ENCODE peak calls at places on chromosome 7, in ten cellular contexts. D is body of pancreas, F is Caco-2, V is HAP-1, A is PC-3, U is mucosa of descending colon, R is HCT116, M is A549, J is cardiac muscle cell, O is H9. X is an unnamed sample. For H3K4me1, the result is how much of the 10 kb centered on the place peaks cover.

GRCh38 chr7:127396184-127396583 is 3.7 kb upstream of the ZNF800 start:
- DNase-seq in R (no peak), M (peak), J (no peak), F (peak), V (no peak), U (no peak), D (peak), A (no peak), O (peak), X (no peak)

GRCh38 chr7:16399916-16400895 is 21.1 kb downstream of the CRPPA start:
- DNase-seq in O (no peak), M (peak), D (no peak), U (no peak), J (peak), R (no peak), F (no peak), A (no peak), V (no peak), X (no peak)

GRCh38 chr7:134212576-134213546 is 85.7 kb downstream of the LRGUK start:
- DNase-seq in F (no peak), U (peak), J (no peak), A (no peak), V (no peak), R (no peak), O (no peak), D (peak), M (peak), X (no peak)

GRCh38 chr7:111985802-111986201 is 220.4 kb downstream of the DOCK4 start:
- DNase-seq in F (no peak), D (no peak), A (peak), O (no peak), U (no peak), J (no peak), R (no peak), V (no peak), M (no peak), X (no peak)

GRCh38 chr7:66183700-66184099 is 21.4 kb upstream of the TPST1 start:
- DNase-seq in J (no peak), D (peak), O (no peak), M (peak), R (no peak), V (no peak), F (no peak), U (no peak), A (peak), X (no peak)

GRCh38 chr7:142345817-142346216 is 88.0 kb upstream of the PRSS58 start:
- DNase-seq in J (no peak), F (no peak), O (no peak), A (no peak), D (no peak), R (no peak), V (no peak), U (no peak), M (no peak), X (no peak)

GRCh38 chr7:148011753-148012152 is 578.8 kb upstream of the C7orf33 start:
- DNase-seq in O (peak), A (no peak), F (no peak), M (no peak), V (no peak), D (no peak), U (no peak), R (no peak), J (no peak), X (no peak)

GRCh38 chr7:16491148-16491547 is 25.6 kb upstream of the SOSTDC1 start:
- DNase-seq in O (no peak), J (no peak), A (no peak), U (no peak), D (no peak), R (no peak), M (no peak), F (no peak), V (peak), X (no peak)

GRCh38 chr7:95509199-95509598 is 23.5 kb downstream of the ASB4 start:
- DNase-seq in F (no peak), J (peak), R (no peak), O (peak), V (peak), U (peak), D (peak), A (no peak), M (no peak), X (no peak)

GRCh38 chr7:128869944-128870285 is 7.3 kb downstream of the ATP6V1F start:
- DNase-seq in U (no peak), J (no peak), A (no peak), F (no peak), D (no peak), M (no peak), R (no peak), V (no peak), O (peak), X (no peak)

GRCh38 chr7:127409629-127410028 is 17.1 kb upstream of the ZNF800 start:
- DNase-seq in M (no peak), R (no peak), V (no peak), O (no peak), A (no peak), J (peak), U (no peak), F (peak), D (no peak), X (no peak)

GRCh38 chr7:139358541-139359365 is 941 bp upstream of the LUC7L2 start:
- DNase-seq in J (no peak), V (no peak), A (peak), U (peak), D (peak), F (peak), R (peak), O (no peak), M (peak), X (no peak)

GRCh38 chr7:107592361-107593024 is 12.4 kb downstream of the BCAP29 start:
- DNase-seq in A (no peak), M (no peak), O (no peak), D (no peak), V (no peak), J (no peak), U (no peak), F (no peak), R (no peak), X (no peak)

GRCh38 chr7:140402178-140402835 is 1.6 kb upstream of the RAB19 start:
- DNase-seq in O (no peak), D (no peak), V (no peak), R (no peak), J (no peak), F (no peak), A (peak), M (no peak), U (no peak), X (no peak)

GRCh38 chr7:28685660-28686417 is 272.3 kb downstream of the TRIL start:
- DNase-seq in U (peak), F (peak), A (peak), R (peak), J (peak), O (peak), M (peak), D (peak), V (peak), X (peak)

GRCh38 chr7:22782616-22783232 is 39.9 kb downstream of the TOMM7 start:
- DNase-seq in V (peak), R (peak), O (peak), J (peak), F (peak), A (peak), D (peak), M (peak), U (peak), X (peak)

GRCh38 chr7:16711730-16712129 is 41.8 kb upstream of the TSPAN13 start:
- DNase-seq in J (no peak), V (no peak), A (peak), U (no peak), O (no peak), F (no peak), D (no peak), R (no peak), M (no peak), X (no peak)

GRCh38 chr7:124857672-124858235 is 71.9 kb downstream of the POT1 start:
- DNase-seq in J (peak), R (no peak), U (no peak), D (no peak), A (no peak), M (no peak), F (no peak), O (no peak), V (no peak), X (no peak)

GRCh38 chr7:23494009-23494408 is 23.7 kb upstream of the IGF2BP3 start:
- DNase-seq in A (no peak), M (no peak), U (no peak), R (no peak), F (no peak), J (no peak), V (no peak), D (no peak), O (no peak), X (no peak)

GRCh38 chr7:153472516-153472915 is 579.7 kb upstream of the DPP6 start:
- DNase-seq in R (no peak), A (no peak), F (no peak), J (no peak), D (no peak), U (no peak), O (no peak), V (no peak), M (no peak), X (no peak)

GRCh38 chr7:17774701-17775288 is 165.5 kb downstream of the SNX13 start:
- DNase-seq in A (no peak), M (no peak), V (no peak), O (no peak), F (no peak), D (no peak), J (no peak), U (no peak), R (no peak), X (no peak)

GRCh38 chr7:126715076-126715475 is 537.7 kb downstream of the GRM8 start:
- DNase-seq in M (no peak), O (no peak), F (no peak), A (no peak), U (no peak), D (no peak), J (no peak), V (no peak), R (no peak), X (no peak)

GRCh38 chr7:92674379-92674778 is 84.2 kb upstream of the FAM133B start:
- DNase-seq in V (no peak), J (no peak), M (no peak), D (no peak), O (no peak), A (no peak), U (no peak), R (no peak), F (no peak), X (no peak)

GRCh38 chr7:17380696-17381662 is 82.5 kb downstream of the AHR start:
- DNase-seq in D (no peak), F (no peak), R (no peak), J (no peak), O (no peak), V (no peak), M (no peak), A (no peak), U (no peak), X (no peak)

GRCh38 chr7:155377837-155378579 is 79.9 kb upstream of the EN2 start:
- DNase-seq in A (peak), U (peak), D (no peak), J (peak), O (peak), R (no peak), F (peak), M (no peak), V (peak), X (peak)

GRCh38 chr7:73880755-73881328 is 19.9 kb downstream of the TMEM270 start:
- DNase-seq in J (no peak), R (no peak), M (no peak), D (no peak), U (no peak), O (no peak), A (no peak), V (no peak), F (no peak), X (no peak)

DNA sequence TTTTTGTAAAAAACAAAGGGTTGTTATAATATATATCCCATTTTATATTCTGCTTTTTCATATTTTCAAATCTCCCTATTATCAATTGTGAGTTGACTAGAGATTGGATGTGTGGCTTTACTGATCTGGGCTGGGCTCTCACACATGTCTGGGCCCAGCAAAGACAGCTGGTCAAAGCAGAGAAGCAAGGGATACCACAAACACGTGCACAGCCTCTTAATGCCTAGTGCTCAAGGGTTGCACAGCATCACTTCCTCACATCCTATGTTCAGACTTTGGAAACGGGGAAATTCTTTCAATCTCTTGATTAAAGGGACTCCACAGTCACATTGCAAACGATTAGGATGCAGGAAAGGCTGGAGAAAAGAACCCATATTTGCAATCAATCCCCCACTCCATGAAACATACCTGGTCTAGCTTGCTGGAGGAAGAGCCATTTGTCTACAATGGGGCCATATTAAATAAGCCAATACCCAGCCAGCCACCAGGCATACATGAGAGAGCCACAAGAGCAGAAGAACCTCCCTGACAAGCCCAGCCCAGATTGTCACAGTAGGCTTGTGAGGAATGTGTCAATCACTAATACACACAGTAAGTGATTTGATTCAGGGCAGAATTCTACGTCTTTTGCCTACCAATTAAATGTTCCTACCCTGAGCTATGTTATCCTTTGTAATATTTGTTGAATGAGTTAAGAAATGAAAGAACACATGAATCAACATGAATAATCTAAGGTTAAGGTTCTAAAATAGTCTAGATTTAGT is 431.2 kb downstream of the TNS3 start:
- DNase-seq in O (no peak), V (no peak), M (no peak), R (no peak), A (no peak), F (no peak), D (no peak), J (no peak), U (no peak), X (no peak)
- H3K4me1 ChIP-seq in O (under half), V (under half), M (under half), R (under half), A (under half), F (under half), D (half or more), J (under half), U (under half), X (under half)

GRCh38 chr7:24908757-24909156 is 71.2 kb downstream of the OSBPL3 start:
- DNase-seq in D (no peak), O (no peak), F (no peak), M (no peak), A (no peak), J (no peak), R (no peak), V (no peak), U (no peak), X (no peak)
- H3K4me1 ChIP-seq in D (under half), O (under half), F (under half), M (under half), A (half or more), J (under half), R (half or more), V (under half), U (under half), X (under half)

DNA sequence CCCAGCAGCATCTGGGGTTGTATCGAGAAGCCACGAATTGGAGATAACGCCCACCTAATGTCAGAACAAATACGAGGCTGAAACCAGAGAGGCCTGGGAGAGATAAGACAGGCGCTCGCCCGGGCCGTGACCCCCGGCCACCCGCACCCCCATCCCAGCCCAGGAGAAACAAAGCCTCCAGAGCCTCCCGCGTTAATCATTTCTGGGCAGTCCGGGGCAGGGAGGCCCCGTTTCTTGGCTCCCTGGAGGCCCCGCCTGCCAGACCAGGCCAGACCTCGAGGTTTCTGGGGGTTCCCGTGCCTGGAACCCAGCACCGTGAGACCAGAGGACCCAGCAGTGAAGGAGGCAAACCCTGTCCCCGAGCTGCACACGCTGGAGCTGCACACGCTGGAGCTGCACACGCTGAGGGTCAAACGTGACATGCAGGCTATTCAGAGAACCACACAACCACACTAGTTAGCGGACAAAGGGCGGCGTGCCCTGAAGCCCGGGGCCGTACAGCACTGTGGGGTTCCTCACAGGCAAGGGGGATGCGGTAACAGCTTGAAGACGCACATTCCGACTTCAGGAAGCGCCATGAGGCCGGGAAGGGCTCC is 53.4 kb downstream of the FOXL3 start:
- DNase-seq in J (peak), R (no peak), O (no peak), M (no peak), A (no peak), V (no peak), D (no peak), F (peak), U (no peak), X (no peak)
- H3K4me1 ChIP-seq in J (under half), R (under half), O (under half), M (under half), A (under half), V (under half), D (half or more), F (half or more), U (under half), X (under half)

GRCh38 chr7:5594616-5595544 is 171.2 kb upstream of the TNRC18 start:
- DNase-seq in U (no peak), A (peak), R (no peak), O (peak), F (peak), D (no peak), V (peak), J (peak), M (peak), X (peak)

GRCh38 chr7:5596896-5597246 is 173.2 kb upstream of the TNRC18 start:
- DNase-seq in A (no peak), D (no peak), U (no peak), J (no peak), V (no peak), M (no peak), O (no peak), F (no peak), R (no peak), X (peak)

GRCh38 chr7:5597772-5598171 is 174.1 kb upstream of the TNRC18 start:
- DNase-seq in J (no peak), V (peak), M (no peak), O (no peak), F (no peak), R (no peak), U (no peak), D (no peak), A (no peak), X (peak)

GRCh38 chr7:5595545-5596045 is 172.0 kb upstream of the TNRC18 start:
- DNase-seq in J (no peak), F (no peak), A (peak), U (no peak), R (no peak), M (peak), D (no peak), O (no peak), V (no peak), X (no peak)

DNA sequence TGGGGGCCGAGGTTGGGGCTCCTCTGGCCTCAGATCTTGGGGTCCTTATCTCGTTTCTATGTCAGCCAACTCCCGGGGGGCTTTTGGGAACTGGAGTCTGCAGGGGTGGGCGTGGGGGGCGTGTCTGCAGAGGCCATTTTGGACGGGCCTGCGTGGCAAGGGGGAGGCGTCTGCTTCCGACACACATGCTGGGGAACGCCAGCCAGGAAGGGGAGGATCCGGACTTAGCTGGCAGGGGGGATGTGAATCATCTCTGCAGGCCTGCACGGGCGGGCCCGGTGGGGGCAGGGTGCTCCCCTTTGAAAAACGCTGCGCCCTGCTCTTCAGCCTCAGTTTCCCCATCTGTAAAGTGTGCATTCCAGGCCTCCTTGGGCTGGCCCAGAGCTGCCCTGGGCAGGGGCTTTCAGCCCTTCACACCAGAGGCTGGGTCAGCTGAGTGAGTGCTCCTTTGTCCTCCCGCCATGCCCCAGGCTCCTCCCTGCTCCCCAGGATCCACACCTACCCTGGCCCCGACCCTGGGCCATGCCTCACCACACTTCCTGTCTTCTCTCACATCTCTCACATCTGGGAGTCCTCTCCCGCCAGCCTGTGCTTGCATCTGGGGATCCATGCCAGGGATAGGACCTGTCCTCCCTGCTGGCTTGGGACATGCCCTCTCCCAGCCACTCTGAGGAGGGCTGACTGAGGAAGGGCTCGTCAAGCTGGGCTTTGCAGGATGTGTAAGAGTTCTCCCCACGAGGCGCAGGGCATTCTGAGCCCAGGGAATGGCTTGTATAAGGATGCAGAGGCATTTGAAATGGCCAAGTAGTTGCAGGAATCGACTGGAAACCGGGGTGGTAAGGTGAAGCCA is 172.6 kb upstream of the TNRC18 start:
- DNase-seq in V (peak), J (peak), R (peak), U (peak), D (peak), O (peak), F (no peak), A (peak), M (peak), X (peak)
- H3K4me1 ChIP-seq in V (under half), J (under half), R (under half), U (under half), D (under half), O (under half), F (under half), A (half or more), M (half or more), X (under half)

GRCh38 chr7:44638611-44639557 is 32.5 kb downstream of the OGDH start:
- DNase-seq in V (peak), U (peak), D (peak), R (peak), J (no peak), A (peak), O (peak), M (peak), F (peak), X (peak)
- H3K4me1 ChIP-seq in V (under half), U (half or more), D (half or more), R (under half), J (under half), A (half or more), O (under half), M (under half), F (half or more), X (under half)

GRCh38 chr7:64558323-64558705 is 4.6 kb downstream of the ZNF680 start:
- DNase-seq in R (no peak), A (no peak), D (no peak), V (no peak), J (no peak), F (no peak), M (no peak), U (no peak), O (no peak), X (no peak)
- H3K4me1 ChIP-seq in R (under half), A (under half), D (under half), V (under half), J (under half), F (under half), M (under half), U (under half), O (under half), X (under half)